ENCODE peak calls at places on chromosome 12, in six cellular contexts. M is HepG2, U is H1, J is K562, H is GM12891, V is GM12878. R is an unnamed sample.

GRCh38 chr12:83896416-83896815 is 1016.2 kb downstream of the SLC6A15 start:
- DNase-seq in M (no peak), U (no peak), J (no peak), H (no peak), V (no peak), R (no peak)

GRCh38 chr12:65885716-65886115 is 61.4 kb downstream of the HMGA2 start:
- DNase-seq in M (no peak), U (no peak), J (no peak), H (no peak), V (no peak), R (no peak)

GRCh38 chr12:75650989-75651695 is 139.7 kb upstream of the KRR1 start:
- DNase-seq in M (no peak), U (no peak), J (no peak), H (no peak), V (no peak), R (no peak)

GRCh38 chr12:118136559-118137003 is 657 bp downstream of the PEBP1 start:
- DNase-seq in M (peak; percentile 52), U (no peak), J (no peak), H (peak; percentile 35), V (no peak), R (peak; percentile 43)

GRCh38 chr12:66665416-66665815 is 13.5 kb downstream of the GRIP1 start:
- DNase-seq in M (no peak), U (no peak), J (no peak), H (no peak), V (no peak), R (no peak)

GRCh38 chr12:105502426-105502930 is 172.0 kb downstream of the C12orf75 start:
- DNase-seq in M (no peak), U (no peak), J (no peak), H (no peak), V (no peak), R (no peak)

GRCh38 chr12:78359530-78359929 is 505.0 kb upstream of the SYT1 start:
- DNase-seq in M (no peak), U (no peak), J (no peak), H (no peak), V (no peak), R (no peak)

GRCh38 chr12:77847060-77847541 is 16.4 kb downstream of the NAV3 start:
- DNase-seq in M (no peak), U (no peak), J (no peak), H (peak; percentile 10), V (peak; percentile 75), R (peak; percentile 5)

GRCh38 chr12:48814313-48815280 is 3.7 kb upstream of the CACNB3 start:
- DNase-seq in M (peak; percentile 42), U (no peak), J (peak; percentile 96), H (peak; percentile 96), V (peak; percentile 31), R (peak; percentile 94)
- TF ChIP-seq POLR2A in M (no peak), U (no peak), J (peak; percentile 80), H (no peak), V (peak; percentile 75), R (peak; percentile 26)

GRCh38 chr12:10001141-10001778 is 2.3 kb upstream of the CLEC1B start:
- DNase-seq in M (no peak), U (no peak), J (no peak), H (no peak), V (no peak), R (no peak)
- TF ChIP-seq TAF1 in M (no peak), U (no peak), J (no peak), H (no peak), V (no peak), R (no peak)

DNA sequence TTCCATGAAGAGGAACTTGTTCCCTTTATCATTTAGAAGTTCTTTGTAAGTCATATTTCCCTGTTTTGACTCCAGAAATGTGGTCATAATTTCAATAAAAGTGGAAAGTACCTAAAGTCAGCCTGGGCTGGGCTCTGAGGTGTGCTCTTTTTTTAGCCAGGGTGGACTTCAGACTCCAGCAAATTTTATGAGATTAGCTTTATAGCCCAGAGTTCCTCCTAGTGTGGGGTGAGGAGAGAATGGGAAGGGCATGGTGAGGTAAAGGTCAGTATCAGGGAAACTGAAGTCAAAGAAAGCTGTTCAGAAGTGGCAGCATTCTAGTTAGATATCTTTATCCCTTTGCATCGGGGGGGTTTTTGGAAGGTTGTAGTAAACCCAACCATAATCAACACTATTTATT is 92.5 kb downstream of the TMCC3 start:
- DNase-seq in M (no peak), U (no peak), J (no peak), H (no peak), V (no peak), R (no peak)
- TF ChIP-seq POLR2A in M (no peak), U (no peak), J (no peak), H (no peak), V (no peak), R (no peak)

GRCh38 chr12:87660987-87661769 is 368.0 kb downstream of the C12orf50 start:
- DNase-seq in M (no peak), U (no peak), J (no peak), H (no peak), V (no peak), R (no peak)

GRCh38 chr12:87667378-87667777 is 361.8 kb downstream of the C12orf50 start:
- DNase-seq in M (no peak), U (no peak), J (no peak), H (no peak), V (no peak), R (no peak)

GRCh38 chr12:87656311-87656710 is 372.9 kb downstream of the C12orf50 start:
- DNase-seq in M (no peak), U (no peak), J (no peak), H (no peak), V (no peak), R (no peak)

DNA sequence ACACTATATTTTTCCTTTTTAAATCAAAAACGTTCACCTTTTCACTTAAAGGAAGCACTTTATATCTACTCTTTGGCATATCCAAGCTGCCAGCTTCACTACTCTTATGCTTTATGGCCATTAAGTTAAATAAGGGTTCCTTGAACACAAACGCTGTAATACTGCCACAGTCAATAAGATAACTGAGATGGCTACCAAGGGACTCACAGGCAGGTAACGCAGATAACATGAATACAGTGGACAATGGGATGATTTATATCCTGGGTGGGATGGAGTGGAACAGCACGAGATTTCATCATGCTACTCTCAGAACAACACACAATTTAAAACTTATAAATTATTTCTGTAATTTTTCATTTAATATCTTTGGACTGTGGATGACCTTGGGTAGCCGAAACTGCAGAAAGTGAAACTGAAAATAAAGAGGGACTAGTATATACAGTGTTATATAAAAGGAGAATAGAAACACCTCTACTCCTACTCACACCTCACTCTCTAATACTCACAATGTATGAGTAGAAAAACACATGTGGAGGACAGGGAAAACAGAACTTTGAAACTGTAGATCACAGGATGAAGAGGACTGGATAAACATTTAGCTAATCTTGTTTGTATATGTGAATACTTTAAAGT is 367.3 kb downstream of the C12orf50 start:
- DNase-seq in M (no peak), U (no peak), J (no peak), H (no peak), V (no peak), R (no peak)
- TF ChIP-seq TAF1 in M (no peak), U (no peak), J (no peak), H (no peak), V (no peak), R (no peak)

DNA sequence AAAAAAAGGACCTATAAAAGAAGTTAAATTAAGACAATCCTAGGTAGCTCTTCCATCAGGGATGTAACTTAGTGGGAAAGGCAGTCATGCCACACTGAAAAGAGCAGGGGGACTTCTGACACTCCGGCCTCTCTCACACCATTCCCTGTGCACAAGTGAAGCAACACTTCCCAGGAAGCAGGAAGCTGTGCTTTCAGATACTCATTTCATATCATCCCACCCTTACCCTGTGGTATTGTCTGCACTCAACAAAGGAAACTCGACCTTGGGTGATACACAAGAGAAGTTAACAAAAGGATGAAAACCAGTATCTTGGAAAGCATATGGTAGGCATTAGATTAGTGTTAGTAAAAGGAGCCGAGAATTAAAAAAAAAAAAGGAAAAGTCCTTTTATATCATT is 61.2 kb upstream of the MDM1 start:
- DNase-seq in M (no peak), U (no peak), J (no peak), H (no peak), V (no peak), R (no peak)
- TF ChIP-seq POLR2A in M (no peak), U (no peak), J (no peak), H (no peak), V (no peak), R (no peak)

GRCh38 chr12:122021193-122021821 is 377 bp upstream of the BCL7A start:
- DNase-seq in M (no peak), U (no peak), J (no peak), H (no peak), V (no peak), R (no peak)

GRCh38 chr12:122021822-122022392 is at the start of gene BCL7A:
- DNase-seq in M (peak; percentile 15), U (no peak), J (peak; percentile 84), H (no peak), V (no peak), R (no peak)

GRCh38 chr12:122023339-122024131 is 1.9 kb downstream of the BCL7A start:
- DNase-seq in M (peak; percentile 80), U (no peak), J (peak; percentile 65), H (no peak), V (no peak), R (no peak)

GRCh38 chr12:122024132-122024785 is 2.6 kb downstream of the BCL7A start:
- DNase-seq in M (peak; percentile 20), U (no peak), J (peak; percentile 37), H (no peak), V (no peak), R (no peak)

GRCh38 chr12:122022393-122023338 is 982 bp downstream of the BCL7A start:
- DNase-seq in M (no peak), U (no peak), J (peak; percentile 69), H (no peak), V (no peak), R (no peak)
- TF ChIP-seq TAF1 in M (no peak), U (no peak), J (no peak), H (no peak), V (no peak), R (no peak)

DNA sequence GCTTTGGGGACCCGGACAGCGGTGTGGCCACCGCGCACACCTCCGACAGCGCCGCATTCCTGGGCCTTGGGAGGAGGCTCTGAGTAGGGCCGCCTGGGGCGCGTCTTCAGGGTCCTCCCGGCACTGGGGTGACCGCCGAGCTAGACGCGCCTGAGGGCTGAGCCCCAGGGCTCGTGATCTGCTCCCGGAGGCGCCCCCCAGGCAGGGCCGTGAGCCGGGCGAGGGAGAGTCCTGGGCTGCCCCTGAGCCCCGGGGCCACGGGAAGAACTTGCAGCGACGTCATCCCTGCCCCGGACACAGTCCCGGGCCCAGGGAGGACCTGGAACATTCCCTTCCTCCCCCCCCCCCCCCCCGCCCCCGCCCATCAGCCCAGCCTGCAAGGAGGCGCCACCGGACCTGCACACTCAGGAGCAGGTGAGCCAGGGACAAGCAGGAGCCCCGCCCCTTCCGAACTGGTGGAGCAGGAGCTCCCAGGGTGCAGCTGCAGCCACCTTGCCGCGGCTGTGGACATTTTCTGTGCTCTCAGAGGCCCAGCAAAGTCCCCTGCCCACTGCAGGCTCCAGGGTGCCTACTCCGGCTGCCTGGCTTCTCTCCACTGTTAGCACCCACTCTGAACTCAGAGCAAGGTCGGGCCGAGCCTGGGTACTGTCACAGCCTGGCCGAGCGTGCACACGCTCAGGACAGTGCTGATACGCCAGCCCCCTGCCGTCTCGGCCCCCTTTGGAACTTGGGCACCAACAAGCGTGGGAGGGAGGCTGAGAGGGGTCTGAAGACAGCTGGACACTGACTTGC is 50.7 kb downstream of the A2M start:
- DNase-seq in M (peak; percentile 77), U (peak; percentile 53), J (no peak), H (no peak), V (no peak), R (no peak)
- TF ChIP-seq POLR2A in M (peak; percentile 71), U (peak; percentile 77), J (no peak), H (no peak), V (no peak), R (no peak)

R was measured in GM12892.